ENCODE peak calls at places on chromosome 14, in eight cellular contexts. D is CD8-positive, alpha-beta T cell; O is C1 segment of cervical spinal cord; W is activated CD4-positive, CD25-positive, alpha-beta regulatory T cell; U is NCI-H1092 treated with DMSO at 0.1 percent for 48 hours; Q is T47D; S is progenitor cell of endocrine pancreas; F is NCI-H1436. G is an unnamed sample.

GRCh38 chr14:97382616-97383226 is 585.5 kb downstream of the VRK1 start:
- DNase-seq in D (no peak), O (no peak), W (no peak), U (no peak), Q (no peak), S (no peak), F (peak; percentile 46), G (no peak)

GRCh38 chr14:71648725-71649124 is 283.5 kb upstream of the RGS6 start:
- DNase-seq in D (no peak), O (no peak), W (no peak), U (no peak), Q (no peak), S (no peak), F (no peak), G (no peak)

GRCh38 chr14:22483863-22484593 is 105.0 kb downstream of the DAD1 start:
- DNase-seq in D (no peak), O (no peak), W (no peak), U (no peak), Q (no peak), S (no peak), F (no peak), G (no peak)

GRCh38 chr14:35890308-35890707 is 64.2 kb downstream of the BRMS1L start:
- DNase-seq in D (no peak), O (no peak), W (no peak), U (no peak), Q (no peak), S (no peak), F (no peak), G (no peak)

GRCh38 chr14:70808023-70808401 is 1.3 kb downstream of the MAP3K9 start:
- DNase-seq in D (peak; percentile 75), O (no peak), W (no peak), U (no peak), Q (peak; percentile 41), S (no peak), F (peak; percentile 15), G (peak; percentile 74)

GRCh38 chr14:61110683-61111082 is 129.6 kb downstream of the SLC38A6 start:
- DNase-seq in D (no peak), O (no peak), W (no peak), U (no peak), Q (no peak), S (no peak), F (no peak), G (no peak)

GRCh38 chr14:94768521-94769412 is 1.1 kb downstream of the GSC start:
- DNase-seq in D (no peak), O (no peak), W (no peak), U (no peak), Q (no peak), S (no peak), F (no peak), G (no peak)

GRCh38 chr14:64053694-64054669 is 201.2 kb downstream of the SYNE2 start:
- DNase-seq in D (no peak), O (no peak), W (no peak), U (no peak), Q (no peak), S (no peak), F (no peak), G (no peak)

GRCh38 chr14:75198291-75198933 is 22.0 kb upstream of the TMED10 start:
- DNase-seq in D (no peak), O (no peak), W (no peak), U (peak; percentile 39), Q (no peak), S (no peak), F (no peak), G (peak; percentile 42)

GRCh38 chr14:58238252-58239247 is 6.1 kb upstream of the PSMA3 start:
- DNase-seq in D (no peak), O (no peak), W (no peak), U (no peak), Q (no peak), S (no peak), F (no peak), G (no peak)

GRCh38 chr14:53432378-53432802 is 279.3 kb upstream of the DDHD1 start:
- DNase-seq in D (no peak), O (no peak), W (no peak), U (peak; percentile 39), Q (peak; percentile 49), S (no peak), F (peak; percentile 2), G (peak; percentile 17)